ENCODE peak calls at places on chromosomes 7 and 10, in nine cellular contexts. B is NCI-H1092 treated with DMSO at 0.1 percent for 48 hours; G is CD4-positive, CD25-positive, alpha-beta regulatory T cell; P is Daoy; I is activated T-helper 1 cell treated with anti-CD3 and anti-CD28 coated beads, Interleukin-12 subunit alpha, Interleukin-12 subunit beta, Interleukin-2, Interleukin-4 antibody, amounts not matched to agents 30 ng/mL and 10 ng/mL and 1 ng/mL, durations not matched to agents 14 hours and 24 hours and 36 hours; O is GM12865; J is CD8-positive, alpha-beta memory T cell; F is left cardiac atrium; A is left ventricle myocardium inferior. M is an unnamed sample.
A peak's percentile ranks its signal among the peaks of the same experiment; 100 is the strongest.

GRCh38 chr10:117967149-117967548 is 79.6 kb downstream of the RAB11FIP2 start:
- DNase-seq in B (peak; percentile 6), G (no peak), P (no peak), I (no peak), O (no peak), J (no peak), F (no peak), A (no peak), M (no peak)

GRCh38 chr7:46147871-46148270 is 226.8 kb upstream of the IGFBP3 start:
- DNase-seq in B (no peak), G (no peak), P (no peak), I (no peak), O (no peak), J (no peak), F (no peak), A (no peak), M (no peak)

GRCh38 chr7:139328375-139328774 is 12.8 kb upstream of the FMC1 start:
- DNase-seq in B (no peak), G (no peak), P (peak; percentile 54), I (no peak), O (no peak), J (no peak), F (no peak), A (no peak), M (no peak)

GRCh38 chr10:93852721-93853120 is 41.1 kb upstream of the SLC35G1 start:
- DNase-seq in B (no peak), G (no peak), P (no peak), I (no peak), O (peak; percentile 49), J (no peak), F (no peak), A (no peak), M (no peak)

GRCh38 chr10:89889610-89890009 is 188.2 kb downstream of the KIF20B start:
- DNase-seq in B (no peak), G (no peak), P (no peak), I (no peak), O (no peak), J (no peak), F (no peak), A (no peak), M (no peak)

GRCh38 chr7:94701555-94701973 is 45.6 kb upstream of the SGCE start:
- DNase-seq in B (no peak), G (no peak), P (peak; percentile 24), I (no peak), O (no peak), J (no peak), F (no peak), A (no peak), M (no peak)

GRCh38 chr10:61733358-61733940 is 70.7 kb downstream of the CABCOCO1 start:
- DNase-seq in B (peak; percentile 34), G (peak; percentile 53), P (peak; percentile 31), I (no peak), O (peak; percentile 33), J (no peak), F (no peak), A (no peak), M (no peak)

GRCh38 chr7:39672176-39672575 is 48.8 kb downstream of the RALA start:
- DNase-seq in B (no peak), G (no peak), P (no peak), I (no peak), O (no peak), J (no peak), F (no peak), A (no peak), M (no peak)

GRCh38 chr7:157586426-157586955 is 249.7 kb downstream of the DNAJB6 start:
- DNase-seq in B (no peak), G (no peak), P (no peak), I (no peak), O (no peak), J (no peak), F (no peak), A (no peak), M (no peak)

GRCh38 chr7:123770378-123770777 is 21.6 kb upstream of the WASL start:
- DNase-seq in B (no peak), G (peak; percentile 10), P (peak; percentile 90), I (no peak), O (peak; percentile 64), J (no peak), F (no peak), A (no peak), M (no peak)

GRCh38 chr7:25429731-25430130 is 201.4 kb upstream of the NPVF start:
- DNase-seq in B (no peak), G (no peak), P (peak; percentile 63), I (no peak), O (no peak), J (no peak), F (no peak), A (no peak), M (no peak)

GRCh38 chr10:115706482-115707076 is 566.4 kb downstream of the GFRA1 start:
- DNase-seq in B (peak; percentile 17), G (peak; percentile 1), P (peak; percentile 3), I (no peak), O (peak; percentile 9), J (no peak), F (no peak), A (no peak), M (no peak)

GRCh38 chr10:103828587-103829186 is 26.7 kb downstream of the SH3PXD2A start:
- DNase-seq in B (no peak), G (no peak), P (no peak), I (no peak), O (no peak), J (no peak), F (no peak), A (no peak), M (no peak)

M was measured in SHP77.